ENCODE peak calls at places on chromosomes 3 and 15, in six cellular contexts. X is upper lobe of right lung, O is right lobe of liver, M is cardiac muscle cell, A is mesendoderm, U is PC-3. T is an unnamed sample.

GRCh38 chr3:12994357-12994606 is 78.9 kb downstream of the IQSEC1 start:
- DNase-seq in X (peak; percentile 83), O (peak; percentile 76), M (no peak), A (no peak), U (peak; percentile 33), T (peak; percentile 86)

GRCh38 chr3:126567696-126568438 is 9.1 kb upstream of the C3orf22 start:
- DNase-seq in X (no peak), O (no peak), M (no peak), A (peak; percentile 42), U (peak; percentile 13), T (peak; percentile 81)

GRCh38 chr3:141482250-141482937 is 4.4 kb upstream of the RASA2 start:
- DNase-seq in X (no peak), O (no peak), M (no peak), A (peak; percentile 87), U (peak; percentile 73), T (no peak)

GRCh38 chr15:29133791-29134190 is 135.8 kb downstream of the NSMCE3 start:
- DNase-seq in X (no peak), O (no peak), M (no peak), A (no peak), U (no peak), T (peak; percentile 21)

GRCh38 chr3:186239321-186239720 is 122.7 kb downstream of the DGKG start:
- DNase-seq in X (no peak), O (no peak), M (peak; percentile 79), A (peak; percentile 87), U (peak; percentile 19), T (peak; percentile 75)

GRCh38 chr3:58079773-58080172 is 71.6 kb downstream of the FLNB start:
- DNase-seq in X (no peak), O (no peak), M (no peak), A (no peak), U (no peak), T (no peak)

GRCh38 chr3:124395165-124395564 is 335.1 kb upstream of the UMPS start:
- DNase-seq in X (no peak), O (no peak), M (no peak), A (peak; percentile 61), U (no peak), T (no peak)

GRCh38 chr15:59687831-59688230 is 1.3 kb downstream of the BNIP2 start:
- DNase-seq in X (no peak), O (no peak), M (no peak), A (no peak), U (no peak), T (no peak)

GRCh38 chr3:169602482-169602881 is 61.0 kb downstream of the MECOM start:
- DNase-seq in X (no peak), O (no peak), M (no peak), A (no peak), U (no peak), T (no peak)

GRCh38 chr3:4588410-4588809 is 95.3 kb downstream of the ITPR1 start:
- DNase-seq in X (no peak), O (no peak), M (no peak), A (no peak), U (peak; percentile 51), T (no peak)

GRCh38 chr3:73681610-73682009 is 56.9 kb upstream of the PDZRN3 start:
- DNase-seq in X (no peak), O (no peak), M (no peak), A (no peak), U (no peak), T (no peak)

GRCh38 chr3:56835626-56836025 is 33.9 kb upstream of the ARHGEF3 start:
- DNase-seq in X (no peak), O (no peak), M (no peak), A (no peak), U (peak; percentile 53), T (no peak)

GRCh38 chr3:37251993-37252392 is 77.6 kb upstream of the LRRFIP2 start:
- DNase-seq in X (no peak), O (no peak), M (no peak), A (no peak), U (no peak), T (no peak)

GRCh38 chr3:181723568-181724431 is 12.1 kb downstream of the SOX2 start:
- DNase-seq in X (no peak), O (no peak), M (no peak), A (no peak), U (no peak), T (peak; percentile 61)

GRCh38 chr3:181724432-181724740 is 12.7 kb downstream of the SOX2 start:
- DNase-seq in X (no peak), O (no peak), M (no peak), A (no peak), U (no peak), T (no peak)

GRCh38 chr3:181725830-181726229 is 14.1 kb downstream of the SOX2 start:
- DNase-seq in X (no peak), O (no peak), M (no peak), A (no peak), U (no peak), T (no peak)

GRCh38 chr3:181726351-181727121 is 14.8 kb downstream of the SOX2 start:
- DNase-seq in X (no peak), O (no peak), M (peak; percentile 74), A (peak; percentile 75), U (no peak), T (peak; percentile 86)

GRCh38 chr3:181725033-181725775 is 13.5 kb downstream of the SOX2 start:
- DNase-seq in X (no peak), O (no peak), M (no peak), A (no peak), U (no peak), T (peak; percentile 61)
- H3K27me3 ChIP-seq in X (peaks cover 100% of the 10 kb centered on the region), O (peaks cover 59% of the 10 kb centered on the region), M (peaks cover 100% of the 10 kb centered on the region), A (peaks cover 53% of the 10 kb centered on the region), U (peaks cover 94% of the 10 kb centered on the region), T (peaks cover 50% of the 10 kb centered on the region)

GRCh38 chr15:44588541-44588940 is 51.6 kb downstream of the EIF3J start:
- DNase-seq in X (no peak), O (no peak), M (no peak), A (no peak), U (no peak), T (no peak)
- H3K36me3 ChIP-seq in X (peaks cover 98% of the 10 kb centered on the region), O (peaks cover 82% of the 10 kb centered on the region), M (peaks cover 70% of the 10 kb centered on the region), A (peaks cover 3% of the 10 kb centered on the region), U (peaks cover 40% of the 10 kb centered on the region), T (peaks cover 16% of the 10 kb centered on the region)

GRCh38 chr3:44896449-44896848 is 22.0 kb downstream of the TGM4 start:
- DNase-seq in X (no peak), O (no peak), M (no peak), A (no peak), U (no peak), T (no peak)
- H3K4me3 ChIP-seq in X (no peak overlapping the region), O (no peak overlapping the region), M (no peak overlapping the region), A (no peak overlapping the region), U (no peak overlapping the region), T (no peak overlapping the region)

GRCh38 chr3:10474847-10475246 is 30.5 kb downstream of the ATP2B2 start:
- DNase-seq in X (no peak), O (no peak), M (no peak), A (no peak), U (no peak), T (no peak)
- H3K27me3 ChIP-seq in X (peaks cover 10% of the 10 kb centered on the region), O (no peaks in the 10 kb centered on the region), M (no peaks in the 10 kb centered on the region), A (no peaks in the 10 kb centered on the region), U (peaks cover 34% of the 10 kb centered on the region), T (no peaks in the 10 kb centered on the region)

GRCh38 chr3:8873740-8874139 is 89.5 kb downstream of the RAD18 start:
- DNase-seq in X (no peak), O (no peak), M (no peak), A (no peak), U (no peak), T (no peak)

GRCh38 chr3:8872291-8872690 is 91.0 kb downstream of the RAD18 start:
- DNase-seq in X (no peak), O (no peak), M (no peak), A (no peak), U (no peak), T (no peak)

GRCh38 chr3:8879347-8879944 is 83.8 kb downstream of the RAD18 start:
- DNase-seq in X (no peak), O (no peak), M (no peak), A (peak; percentile 28), U (no peak), T (no peak)

GRCh38 chr3:8871306-8871705 is 92.0 kb downstream of the RAD18 start:
- DNase-seq in X (no peak), O (no peak), M (no peak), A (no peak), U (no peak), T (no peak)

DNA sequence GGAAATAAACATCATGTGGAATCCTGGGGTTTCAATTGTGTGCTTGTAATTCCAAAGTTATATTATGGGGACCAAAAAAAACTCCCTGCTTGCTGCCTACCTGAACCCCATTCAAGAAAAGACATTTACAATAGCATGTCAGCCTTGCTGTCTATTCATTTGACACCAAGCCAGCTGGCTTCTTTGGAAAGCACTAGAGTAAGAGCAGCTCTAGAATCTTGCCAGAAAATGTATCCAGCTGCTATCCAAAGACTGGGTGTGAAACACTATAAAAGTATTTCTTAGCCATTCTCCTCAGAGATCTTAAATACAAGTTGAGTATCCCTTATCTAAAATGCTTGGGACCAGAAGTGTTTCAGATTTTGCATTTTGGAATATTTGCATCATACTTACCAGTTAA is 87.4 kb downstream of the RAD18 start:
- DNase-seq in X (no peak), O (no peak), M (no peak), A (no peak), U (no peak), T (no peak)
- H3K36me3 ChIP-seq in X (no peaks in the 10 kb centered on the region), O (no peaks in the 10 kb centered on the region), M (peaks cover 2% of the 10 kb centered on the region), A (peaks cover 2% of the 10 kb centered on the region), U (peaks cover 31% of the 10 kb centered on the region), T (no peaks in the 10 kb centered on the region)

DNA sequence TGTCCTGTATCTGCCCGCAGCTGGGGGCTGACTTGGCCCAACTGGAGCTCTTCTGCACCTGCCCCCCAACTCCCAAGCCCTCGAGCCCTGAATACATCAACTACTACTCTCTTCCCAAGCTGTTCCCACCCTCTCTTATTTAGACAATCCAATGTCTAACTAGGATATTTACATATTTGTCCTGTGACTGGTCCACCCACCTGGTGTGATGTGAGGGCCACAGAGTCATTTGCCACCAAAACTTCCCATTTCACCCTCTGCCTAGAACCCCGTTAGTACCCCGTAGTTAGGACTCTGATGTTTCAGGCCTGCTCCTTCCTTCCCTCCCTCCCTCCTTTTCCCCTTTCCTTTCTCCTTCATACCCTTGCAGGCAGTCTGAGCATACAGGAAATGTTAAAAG is 6.4 kb downstream of the CPLX3 start:
- DNase-seq in X (no peak), O (no peak), M (no peak), A (no peak), U (no peak), T (no peak)
- H3K4me3 ChIP-seq in X (no peak overlapping the region), O (no peak overlapping the region), M (no peak overlapping the region), A (no peak overlapping the region), U (no peak overlapping the region), T (no peak overlapping the region)

T was measured in H7.